ENCODE peak calls at places on chromosomes 12 and 14, in eight cellular contexts. E, A, M, H, Q, U, O and P are unnamed samples.

GRCh38 chr14:87698496-87698895 is 294.5 kb downstream of the GALC start:
- DNase-seq in A (no peak), H (no peak), U (no peak), M (no peak), O (no peak), Q (no peak), E (no peak), P (peak)

GRCh38 chr12:127083028-127083949 is 1183.7 kb upstream of the TMEM132C start:
- DNase-seq in E (no peak), A (peak), Q (no peak), O (peak), H (no peak), U (no peak), M (no peak), P (peak)

GRCh38 chr14:81423504-81423903 is 23.4 kb upstream of the STON2 start:
- DNase-seq in Q (no peak), U (peak), M (peak), O (no peak), E (no peak), H (no peak), A (no peak), P (no peak)

GRCh38 chr14:106436310-106436905 is 910.0 kb downstream of the TMEM121 start:
- DNase-seq in O (no peak), U (no peak), E (no peak), Q (peak), H (peak), M (no peak), A (peak), P (peak)

GRCh38 chr12:121812320-121812871 is 8.6 kb downstream of the SETD1B start:
- DNase-seq in M (peak), Q (peak), O (peak), U (peak), H (no peak), E (peak), A (peak), P (no peak)

GRCh38 chr12:161823-162222 is 52.1 kb downstream of the SLC6A12 start:
- DNase-seq in M (no peak), H (no peak), A (no peak), Q (no peak), O (no peak), E (no peak), U (no peak), P (no peak)

GRCh38 chr12:69343885-69344612 is 4.1 kb upstream of the LYZ start:
- DNase-seq in O (no peak), E (no peak), Q (no peak), H (no peak), M (no peak), U (no peak), A (no peak), P (no peak)

GRCh38 chr12:132490481-132491348 is 764 bp downstream of the FBRSL1 start:
- DNase-seq in E (no peak), Q (no peak), A (no peak), H (no peak), O (peak), U (no peak), M (no peak), P (peak)

GRCh38 chr12:89138048-89138852 is 214.1 kb downstream of the DUSP6 start:
- DNase-seq in U (no peak), M (no peak), O (peak), H (no peak), Q (no peak), E (no peak), A (no peak), P (no peak)

GRCh38 chr12:101436146-101436545 is 28.6 kb upstream of the ARL1 start:
- DNase-seq in A (no peak), O (no peak), U (no peak), M (no peak), E (no peak), H (no peak), Q (no peak), P (no peak)

GRCh38 chr14:67491741-67492504 is 3.4 kb upstream of the TMEM229B start:
- DNase-seq in O (no peak), Q (no peak), E (no peak), M (no peak), U (no peak), A (no peak), H (no peak), P (no peak)

GRCh38 chr12:3333583-3333982 is 157.4 kb upstream of the PRMT8 start:
- DNase-seq in Q (no peak), H (no peak), A (peak), U (no peak), O (no peak), M (no peak), E (no peak), P (peak)

GRCh38 chr14:57277062-57277461 is 8.3 kb downstream of the AP5M1 start:
- DNase-seq in O (no peak), U (no peak), A (no peak), Q (no peak), H (no peak), M (no peak), E (no peak), P (no peak)
- TF ChIP-seq CTCF in O (no peak), U (no peak), A (no peak), Q (no peak), H (no peak), M (no peak), E (no peak), P (no peak)

GRCh38 chr12:5944688-5945070 is 380 bp downstream of the ANO2 start:
- DNase-seq in O (no peak), H (no peak), M (no peak), A (no peak), U (no peak), E (no peak), Q (no peak), P (no peak)
- H3K4me3 ChIP-seq in O (peak), H (no peak), M (peak), A (peak), U (no peak), E (peak), Q (peak), P (no peak)

GRCh38 chr12:107553211-107553765 is 132.3 kb upstream of the PWP1 start:
- DNase-seq in H (no peak), O (no peak), A (no peak), U (no peak), Q (no peak), M (no peak), E (no peak), P (no peak)
- TF ChIP-seq POLR2A in H (no peak), O (no peak), A (no peak), U (no peak), Q (no peak), M (no peak), E (no peak), P (no peak)

DNA sequence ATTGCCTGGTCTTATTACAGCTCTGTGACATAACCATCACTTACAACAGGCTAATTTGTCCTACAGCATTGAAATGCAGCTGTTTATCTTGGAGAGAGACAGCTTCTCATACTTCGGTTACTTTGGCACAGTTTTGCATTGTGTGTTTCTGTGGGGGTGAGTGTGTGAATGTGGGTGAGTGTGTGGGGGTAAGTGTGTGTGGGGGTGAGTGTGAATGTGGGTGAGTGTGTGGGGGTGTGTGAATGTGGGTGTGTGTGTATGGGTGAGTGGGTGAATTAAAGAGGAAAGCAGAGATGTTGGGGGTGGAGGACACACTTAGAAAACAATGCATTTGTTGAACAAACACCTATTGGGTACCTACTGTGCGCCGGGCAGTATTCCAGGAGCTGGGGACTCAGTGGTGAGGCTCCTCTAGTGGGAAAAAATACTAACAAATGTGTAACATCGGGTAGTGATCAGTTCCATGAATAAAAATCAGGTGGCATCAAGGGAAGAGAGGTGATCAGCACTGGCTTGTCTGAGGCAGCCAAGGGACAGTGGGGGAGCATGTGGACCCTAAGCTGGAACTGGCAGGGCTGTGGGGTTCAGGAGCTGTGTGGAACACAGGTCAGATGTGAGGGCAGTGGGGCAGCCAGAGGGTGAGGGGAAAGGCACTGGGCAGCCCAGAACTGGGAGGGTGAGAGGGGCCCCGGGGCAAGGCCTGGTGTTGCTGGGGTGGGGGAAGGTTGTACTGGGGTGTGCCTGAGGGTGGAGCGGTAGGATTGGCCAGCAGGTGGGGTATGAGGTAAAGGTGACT is 44.1 kb upstream of the AMN start:
- DNase-seq in U (no peak), E (no peak), H (no peak), M (no peak), O (no peak), A (no peak), Q (no peak), P (no peak)
- TF ChIP-seq CTCF in U (no peak), E (no peak), H (no peak), M (no peak), O (no peak), A (no peak), Q (no peak), P (no peak)

GRCh38 chr12:97140355-97140754 is 233.3 kb downstream of the NEDD1 start:
- DNase-seq in H (no peak), A (no peak), M (no peak), O (no peak), E (no peak), Q (no peak), U (no peak), P (peak)

DNA sequence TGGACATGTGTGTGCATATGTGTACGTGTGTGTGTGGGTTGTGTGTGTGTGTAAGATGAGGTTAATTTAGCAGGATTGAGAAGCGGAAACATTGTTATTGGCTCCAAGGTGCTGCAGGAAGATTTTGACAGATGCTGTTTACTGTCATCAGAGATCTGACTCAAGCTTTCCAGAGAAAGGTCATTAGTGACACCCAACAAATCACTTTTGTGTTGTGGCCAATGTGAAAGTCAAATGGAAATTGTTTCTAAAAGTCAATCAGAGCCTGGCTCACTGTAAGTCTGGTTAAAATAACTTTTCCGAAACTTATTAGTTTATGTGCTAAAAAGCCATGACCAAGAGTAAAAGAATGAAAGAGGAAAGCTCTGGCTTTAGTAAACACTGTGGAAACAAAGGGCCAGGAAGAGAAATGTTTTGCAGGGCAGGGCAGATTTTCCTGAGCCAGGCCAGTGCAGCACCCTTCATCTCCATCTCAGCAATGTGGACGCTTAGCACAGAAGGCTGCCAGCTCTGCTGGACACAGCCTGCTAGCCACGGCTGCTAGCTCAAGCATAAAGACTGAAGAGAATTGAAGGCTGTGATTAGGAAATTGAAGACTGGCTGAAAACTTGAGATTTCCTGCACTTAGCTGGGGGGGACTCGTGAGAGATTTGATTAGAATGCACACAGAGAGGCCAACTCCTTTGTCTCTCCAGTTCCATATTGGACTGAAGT is 235.8 kb downstream of the NEDD1 start:
- DNase-seq in E (no peak), H (no peak), A (no peak), U (no peak), O (no peak), Q (no peak), M (no peak), P (no peak)
- H3K4me3 ChIP-seq in E (no peak), H (no peak), A (no peak), U (no peak), O (no peak), Q (no peak), M (no peak), P (no peak)

GRCh38 chr14:69041783-69042182 is 62.7 kb upstream of the ACTN1 start:
- DNase-seq in U (no peak), O (no peak), H (no peak), A (no peak), M (no peak), E (no peak), Q (no peak), P (no peak)
- TF ChIP-seq POLR2A in U (no peak), O (no peak), H (no peak), A (no peak), M (no peak), E (no peak), Q (no peak), P (no peak)

DNA sequence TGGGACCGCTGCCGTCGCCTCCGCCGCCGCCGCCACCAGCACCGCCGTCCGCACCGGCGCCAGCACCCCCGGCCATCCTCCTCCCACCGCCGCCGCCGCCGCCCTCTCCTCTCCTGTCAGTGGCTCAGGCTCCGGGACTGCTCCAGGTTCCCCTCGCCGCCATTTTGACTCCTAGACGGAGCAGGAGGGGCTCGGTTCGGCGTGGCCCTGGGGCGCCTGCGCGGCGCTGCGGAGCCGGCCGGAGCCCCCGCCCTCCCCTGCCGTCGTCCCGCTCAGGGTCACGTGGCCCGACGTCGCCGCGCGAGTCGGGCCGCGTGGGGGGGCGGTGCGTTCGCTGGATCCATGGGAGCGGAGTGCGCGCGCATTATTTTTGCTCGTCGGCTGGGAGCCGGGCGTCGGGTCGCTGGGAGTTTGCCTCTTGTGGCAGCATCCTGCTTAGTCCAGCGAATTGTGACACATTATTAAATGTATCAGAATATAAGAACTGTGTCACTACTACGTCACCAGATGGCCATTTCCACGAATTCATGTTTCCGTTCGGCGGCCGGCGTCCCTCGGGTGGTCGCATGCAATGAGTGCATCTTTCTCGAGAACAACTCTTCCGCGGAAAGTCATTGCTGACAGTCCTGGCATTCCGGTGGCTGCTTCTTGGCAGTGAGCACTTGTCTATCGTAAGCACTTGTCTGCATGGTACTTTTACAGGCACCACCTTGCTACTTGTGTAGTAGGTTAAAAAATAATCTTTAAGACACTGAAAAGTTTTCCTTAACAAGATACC is at the start of gene BTBD7:
- DNase-seq in H (peak), A (peak), E (peak), O (peak), M (peak), U (peak), Q (peak), P (peak)
- TF ChIP-seq CTCF in H (no peak), A (no peak), E (no peak), O (peak), M (peak), U (no peak), Q (peak), P (no peak)

GRCh38 chr12:130714091-130714590 is 2.0 kb downstream of the RIMBP2 start:
- DNase-seq in A (no peak), O (no peak), E (peak), Q (no peak), M (no peak), H (no peak), U (no peak), P (no peak)
- H3K4me3 ChIP-seq in A (peak), O (no peak), E (peak), Q (no peak), M (peak), H (peak), U (peak), P (no peak)

DNA sequence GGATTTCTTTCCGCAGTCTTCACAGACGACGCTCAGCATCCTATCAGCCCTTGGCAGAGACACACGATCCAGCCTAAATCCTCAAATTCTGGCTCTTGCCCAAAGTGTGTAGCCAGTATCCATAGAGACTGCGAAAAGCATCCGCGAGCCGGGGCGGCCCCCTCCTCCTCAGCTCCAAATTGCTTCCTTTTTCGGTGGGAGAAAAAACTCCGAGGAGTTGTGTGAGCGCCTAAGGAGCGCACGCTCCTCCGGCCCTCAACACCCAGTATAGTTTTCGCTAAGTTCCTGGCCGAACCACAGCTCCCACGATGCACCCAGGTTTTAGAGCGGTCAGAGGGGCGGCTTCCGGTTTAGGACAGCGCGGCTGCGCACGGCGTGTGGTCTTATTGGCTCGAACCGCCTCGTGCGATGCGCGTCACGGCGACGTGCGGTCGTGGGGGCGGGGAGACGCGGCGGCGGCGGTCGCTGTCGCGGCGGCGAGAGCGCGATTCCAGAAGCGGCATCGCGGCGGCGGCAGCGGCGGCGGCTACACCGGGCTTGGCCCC is at the start of gene ADIPOR2:
- DNase-seq in E (peak), O (peak), U (peak), Q (peak), A (peak), M (peak), H (peak), P (peak)
- TF ChIP-seq POLR2A in E (no peak), O (peak), U (peak), Q (peak), A (peak), M (no peak), H (peak), P (peak)